ENCODE peak calls at places on chromosomes 4 and X, in seven cellular contexts. R is kidney, P is SK-N-SH, Z is cardiac muscle cell, V is foreskin fibroblast, T is PC-9, Q is PC-3. Y is an unnamed sample.

GRCh38 chrX:39518451-39519212 is 579.1 kb downstream of the BCOR start:
- DNase-seq in V (peak), Q (no peak), Z (no peak), P (peak), T (no peak), R (no peak), Y (no peak)

GRCh38 chr4:80301884-80302283 is 33.6 kb upstream of the CFAP299 start:
- DNase-seq in Q (no peak), Z (no peak), V (no peak), R (no peak), T (no peak), P (no peak), Y (no peak)

GRCh38 chr4:154466336-154466735 is 25.3 kb downstream of the DCHS2 start:
- DNase-seq in Q (no peak), T (no peak), R (no peak), P (no peak), Z (no peak), V (no peak), Y (no peak)

GRCh38 chr4:1418494-1419285 is 12.4 kb upstream of the NKX1-1 start:
- DNase-seq in Q (no peak), P (no peak), R (no peak), Z (no peak), V (no peak), T (no peak), Y (no peak)

GRCh38 chrX:40434947-40435346 is 145.8 kb upstream of the ATP6AP2 start:
- DNase-seq in V (peak), Z (peak), R (no peak), T (no peak), P (peak), Q (no peak), Y (no peak)

GRCh38 chrX:153444333-153445011 is 1.4 kb downstream of the TREX2 start:
- DNase-seq in Q (no peak), T (no peak), R (no peak), Z (no peak), V (no peak), P (no peak), Y (no peak)

GRCh38 chr4:25938251-25939186 is 24.5 kb downstream of the SMIM20 start:
- DNase-seq in Z (peak), T (no peak), R (no peak), V (peak), Q (peak), P (no peak), Y (no peak)

GRCh38 chr4:139764686-139765085 is 99.1 kb downstream of the MGST2 start:
- DNase-seq in R (no peak), Q (no peak), P (no peak), V (no peak), T (no peak), Z (no peak), Y (no peak)

GRCh38 chr4:84691170-84691691 is 108.3 kb downstream of the CDS1 start:
- DNase-seq in P (no peak), Q (peak), T (peak), V (peak), R (no peak), Z (peak), Y (no peak)

GRCh38 chr4:177485528-177485927 is 43.3 kb upstream of the AGA start:
- DNase-seq in V (peak), Q (peak), P (no peak), R (no peak), T (no peak), Z (peak), Y (no peak)

GRCh38 chrX:45428816-45429215 is 228.1 kb upstream of the DIPK2B start:
- DNase-seq in T (no peak), Q (no peak), R (no peak), Z (peak), P (no peak), V (no peak), Y (no peak)

GRCh38 chrX:79138658-79139241 is 5.7 kb upstream of the GPR174 start:
- DNase-seq in P (no peak), Q (no peak), Z (no peak), T (no peak), V (no peak), R (no peak), Y (peak)

GRCh38 chr4:26525136-26525535 is 34.9 kb upstream of the CCKAR start:
- DNase-seq in Q (peak), T (no peak), Z (peak), V (peak), R (no peak), P (no peak), Y (no peak)

GRCh38 chr4:80071643-80072606 is 1.1 kb downstream of the ANTXR2 start:
- DNase-seq in T (no peak), Z (peak), Q (peak), R (peak), V (peak), P (no peak), Y (peak)

GRCh38 chr4:140857111-140857510 is 100.9 kb upstream of the TBC1D9 start:
- DNase-seq in T (peak), Q (no peak), R (no peak), P (no peak), V (no peak), Z (no peak), Y (no peak)

GRCh38 chr4:55554453-55555030 is 7.8 kb upstream of the CLOCK start:
- DNase-seq in P (peak), V (peak), R (no peak), Z (peak), Q (peak), T (no peak), Y (no peak)

GRCh38 chrX:149504226-149504914 is 736 bp downstream of the IDS start:
- DNase-seq in Z (no peak), Q (peak), V (peak), R (no peak), P (peak), T (peak), Y (peak)

GRCh38 chrX:101659601-101660063 is at the start of gene ARMCX2:
- DNase-seq in Q (no peak), R (peak), Z (peak), P (peak), V (peak), T (no peak), Y (no peak)
- H3K4me3 ChIP-seq in Q (peak), R (peak), Z (peak), P (peak), V (peak), T (peak), Y (peak)

DNA sequence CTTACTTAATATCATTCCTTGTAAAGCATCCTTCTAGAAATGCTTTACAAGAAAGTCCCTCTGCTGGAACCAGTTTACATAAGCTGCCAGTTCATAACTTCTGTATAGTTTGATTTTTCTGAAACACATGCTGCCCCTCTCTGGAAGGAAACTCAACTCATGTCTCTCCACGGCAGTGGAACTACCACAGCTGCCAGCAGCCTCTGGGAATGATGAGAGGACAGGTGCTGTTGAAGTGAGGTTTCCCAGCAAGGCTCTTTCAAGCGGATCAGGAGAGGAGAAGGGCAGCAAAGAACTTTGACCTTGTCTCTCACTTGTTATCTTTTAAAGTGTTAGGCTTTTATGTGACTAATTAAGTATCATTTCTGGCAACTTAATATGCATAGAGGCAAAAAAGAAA is 7.3 kb downstream of the GRPR start:
- DNase-seq in Z (no peak), T (no peak), Q (no peak), V (no peak), R (no peak), P (no peak), Y (no peak)
- H3K4me3 ChIP-seq in Z (no peak), T (no peak), Q (no peak), V (no peak), R (no peak), P (no peak), Y (no peak)

GRCh38 chr4:8861576-8862279 is 9.9 kb downstream of the HMX1 start:
- DNase-seq in Q (no peak), T (no peak), Z (no peak), V (no peak), R (no peak), P (no peak), Y (no peak)
- H3K4me3 ChIP-seq in Q (no peak), T (no peak), Z (peak), V (no peak), R (no peak), P (peak), Y (no peak)

DNA sequence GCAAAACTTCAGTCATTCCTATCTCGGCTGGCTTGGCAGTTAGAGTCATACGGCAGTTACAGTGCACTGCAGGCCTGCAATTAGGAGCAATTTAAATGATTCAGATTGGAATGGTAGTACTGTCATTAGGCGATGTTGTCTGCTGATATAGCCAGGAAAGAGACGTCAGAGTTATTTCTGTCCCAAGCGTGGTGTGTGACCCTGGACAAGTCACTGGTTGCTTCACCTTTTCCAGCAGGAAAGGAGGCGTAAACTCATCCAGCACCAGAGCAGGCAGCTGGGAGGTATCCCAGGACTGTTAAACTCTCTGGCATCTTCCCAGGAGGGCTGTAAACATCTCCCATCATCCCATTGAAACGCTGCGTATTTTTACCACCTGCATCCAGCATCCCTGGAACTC is 842 bp upstream of the LNX1 start:
- DNase-seq in Z (peak), T (no peak), R (no peak), V (no peak), P (no peak), Q (no peak), Y (no peak)
- H3K4me3 ChIP-seq in Z (no peak), T (peak), R (peak), V (no peak), P (no peak), Q (peak), Y (no peak)

DNA sequence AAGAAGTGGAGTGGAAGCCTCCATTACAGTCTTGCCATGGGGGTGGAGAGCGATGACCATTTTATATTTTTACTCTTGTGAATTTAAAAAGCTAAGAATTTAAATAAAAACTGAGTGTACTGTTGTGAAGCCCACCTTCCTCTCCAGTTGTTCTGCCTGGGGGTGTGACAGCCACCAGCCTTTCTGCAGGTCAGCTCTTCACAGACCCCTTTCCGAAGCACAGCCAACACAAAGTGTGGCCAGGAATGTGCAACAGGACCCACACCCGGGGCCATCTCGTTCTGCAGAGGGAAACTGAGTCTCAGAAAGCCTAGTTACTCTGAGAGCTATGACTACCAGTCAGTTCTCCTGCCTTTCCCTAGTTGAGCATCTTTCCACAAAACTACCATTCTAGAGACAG is 1.4 kb downstream of the GRPEL1 start:
- DNase-seq in T (no peak), V (no peak), Q (no peak), Z (no peak), P (no peak), R (no peak), Y (no peak)
- H3K4me3 ChIP-seq in T (peak), V (peak), Q (peak), Z (no peak), P (peak), R (peak), Y (peak)

GRCh38 chr4:15374697-15375096 is 53.1 kb upstream of the C1QTNF7 start:
- DNase-seq in Q (no peak), R (no peak), P (no peak), V (peak), Z (peak), T (no peak), Y (no peak)
- H3K4me3 ChIP-seq in Q (no peak), R (peak), P (no peak), V (peak), Z (no peak), T (no peak), Y (no peak)

DNA sequence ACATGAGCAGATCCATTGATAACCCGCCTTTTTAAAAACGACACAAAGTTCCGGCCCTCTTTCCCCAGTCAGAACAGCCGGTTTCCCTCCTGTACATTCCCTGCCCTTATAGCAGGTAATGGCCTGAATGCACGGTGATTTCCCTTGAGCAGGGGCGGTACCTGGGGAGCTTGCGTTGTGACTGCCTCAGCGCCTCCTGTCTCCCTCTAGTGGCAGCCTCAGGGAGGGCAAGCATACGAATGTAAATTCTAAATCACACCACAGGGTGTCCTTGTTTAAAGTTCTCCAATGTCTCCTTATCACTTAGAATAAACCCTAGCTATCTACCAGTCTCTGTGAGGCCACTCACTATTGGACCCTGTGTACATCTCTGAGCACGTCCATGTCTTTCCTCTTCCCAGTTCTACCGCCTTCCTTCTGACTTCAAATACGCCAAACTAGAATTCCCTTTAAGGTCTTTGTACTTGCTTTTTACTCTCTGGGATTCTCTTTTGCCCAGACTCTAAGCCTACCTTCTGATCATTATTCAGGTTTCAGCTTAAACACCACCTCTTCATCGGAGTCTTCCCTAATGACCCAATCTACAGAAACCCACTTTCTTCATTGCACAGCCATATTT is 18.4 kb upstream of the LDB2 start:
- DNase-seq in V (peak), T (no peak), P (peak), Q (peak), R (no peak), Z (peak), Y (peak)
- H3K4me3 ChIP-seq in V (no peak), T (no peak), P (no peak), Q (no peak), R (no peak), Z (no peak), Y (no peak)

GRCh38 chr4:95367824-95368223 is 180.9 kb downstream of the UNC5C start:
- DNase-seq in R (no peak), T (no peak), Q (no peak), V (no peak), Z (no peak), P (peak), Y (no peak)

GRCh38 chr4:95377511-95377910 is 171.3 kb downstream of the UNC5C start:
- DNase-seq in V (no peak), R (no peak), Q (no peak), T (no peak), Z (no peak), P (no peak), Y (no peak)

DNA sequence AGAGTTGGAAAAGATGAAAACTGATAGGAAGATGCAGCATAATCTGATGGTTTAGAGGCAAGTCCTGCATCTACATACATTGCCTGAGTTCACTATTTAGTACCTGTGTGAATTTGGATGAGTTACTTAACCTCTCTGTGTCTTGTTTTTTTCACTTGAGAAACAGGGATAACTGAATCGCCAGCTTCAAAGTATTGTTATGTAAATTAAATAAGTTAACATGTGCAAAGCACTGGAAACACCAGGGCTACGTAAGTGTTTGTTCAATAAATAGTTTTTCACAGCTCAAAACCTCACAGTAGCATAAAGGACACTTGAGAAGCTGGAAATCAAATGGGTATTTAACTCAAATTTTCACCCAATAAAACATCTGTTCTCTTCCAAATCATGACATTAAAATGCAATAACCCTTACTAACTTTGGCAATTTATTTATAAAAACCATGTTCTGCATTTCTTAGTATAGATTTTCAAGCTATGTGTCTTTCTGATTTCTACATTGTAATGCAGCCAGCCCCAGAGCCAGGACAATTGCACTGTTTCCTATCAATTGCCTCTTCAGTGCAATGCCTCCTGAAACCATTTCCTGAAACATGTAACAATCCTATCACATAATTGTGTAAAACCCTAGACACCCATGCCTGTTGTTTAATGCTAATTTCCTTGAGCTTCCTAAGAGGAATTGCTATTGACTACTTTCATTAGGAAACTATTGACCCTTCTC is 177.2 kb downstream of the UNC5C start:
- DNase-seq in Q (no peak), Z (no peak), V (no peak), R (no peak), P (no peak), T (no peak), Y (no peak)
- H3K4me3 ChIP-seq in Q (no peak), Z (no peak), V (no peak), R (no peak), P (no peak), T (no peak), Y (no peak)

Y was measured in CD4-positive, CD25-positive, alpha-beta regulatory T cell.